ENCODE peak calls at places on chromosomes 3 and 15, in five cellular contexts. K, V, H, I and J are unnamed samples. For H3K4me1, the result is how much of the 10 kb centered on the place peaks cover.

GRCh38 chr3:197256836-197257444 is 41.5 kb downstream of the DLG1 start:
- DNase-seq in K (no peak), V (peak), H (peak), I (no peak), J (peak)

GRCh38 chr3:38493019-38493418 is 3.1 kb upstream of the EXOG start:
- DNase-seq in K (no peak), V (no peak), H (no peak), I (no peak), J (no peak)

GRCh38 chr3:102169915-102170479 is 264.8 kb upstream of the ZPLD1 start:
- DNase-seq in K (no peak), I (no peak), H (no peak), V (no peak), J (no peak)

GRCh38 chr3:15647629-15648167 is 46.2 kb downstream of the BTD start:
- DNase-seq in K (no peak), I (no peak), V (peak), H (peak), J (no peak)

GRCh38 chr3:172751188-172751571 is 654 bp downstream of the ECT2 start:
- DNase-seq in H (no peak), K (peak), I (no peak), V (peak), J (no peak)

GRCh38 chr3:180700941-180701340 is 21.7 kb upstream of the CCDC39 start:
- DNase-seq in H (no peak), I (no peak), K (no peak), V (peak), J (no peak)

GRCh38 chr3:12182687-12183441 is 24.2 kb upstream of the TIMP4 start:
- DNase-seq in I (no peak), V (no peak), H (no peak), K (no peak), J (no peak)

GRCh38 chr3:46447535-46447934 is 17.2 kb downstream of the LTF start:
- DNase-seq in I (no peak), K (no peak), H (no peak), V (no peak), J (no peak)

GRCh38 chr3:23075478-23075877 is 127.6 kb upstream of the UBE2E2 start:
- DNase-seq in V (no peak), H (no peak), K (no peak), I (no peak), J (no peak)

GRCh38 chr3:130950641-130951040 is 56.8 kb downstream of the ATP2C1 start:
- DNase-seq in K (no peak), V (no peak), H (no peak), I (no peak), J (no peak)

GRCh38 chr3:176479291-176479690 is 718.0 kb downstream of the TBL1XR1 start:
- DNase-seq in H (no peak), I (no peak), K (no peak), V (peak), J (no peak)

GRCh38 chr3:44522494-44522933 is 32.5 kb upstream of the ZKSCAN7 start:
- DNase-seq in K (no peak), H (no peak), I (no peak), V (no peak), J (no peak)

GRCh38 chr15:63811942-63812341 is 21.8 kb downstream of the HERC1 start:
- DNase-seq in K (no peak), H (no peak), I (no peak), V (no peak), J (no peak)

GRCh38 chr3:44355634-44356033 is 17.1 kb downstream of the TCAIM start:
- DNase-seq in K (no peak), I (no peak), H (no peak), V (peak), J (no peak)

GRCh38 chr3:166362698-166363097 is 525.5 kb upstream of the BCHE start:
- DNase-seq in V (peak), H (no peak), K (no peak), I (no peak), J (no peak)

GRCh38 chr15:90064931-90065681 is 37.2 kb downstream of the IDH2 start:
- DNase-seq in I (peak), V (no peak), K (peak), H (no peak), J (no peak)

GRCh38 chr15:90062023-90062728 is 40.1 kb downstream of the IDH2 start:
- DNase-seq in K (peak), V (peak), I (peak), H (peak), J (no peak)

GRCh38 chr15:90065682-90066049 is 36.6 kb downstream of the IDH2 start:
- DNase-seq in I (no peak), H (no peak), K (no peak), V (no peak), J (no peak)

GRCh38 chr15:90062729-90063684 is 39.3 kb downstream of the IDH2 start:
- DNase-seq in I (peak), K (no peak), V (no peak), H (no peak), J (no peak)

DNA sequence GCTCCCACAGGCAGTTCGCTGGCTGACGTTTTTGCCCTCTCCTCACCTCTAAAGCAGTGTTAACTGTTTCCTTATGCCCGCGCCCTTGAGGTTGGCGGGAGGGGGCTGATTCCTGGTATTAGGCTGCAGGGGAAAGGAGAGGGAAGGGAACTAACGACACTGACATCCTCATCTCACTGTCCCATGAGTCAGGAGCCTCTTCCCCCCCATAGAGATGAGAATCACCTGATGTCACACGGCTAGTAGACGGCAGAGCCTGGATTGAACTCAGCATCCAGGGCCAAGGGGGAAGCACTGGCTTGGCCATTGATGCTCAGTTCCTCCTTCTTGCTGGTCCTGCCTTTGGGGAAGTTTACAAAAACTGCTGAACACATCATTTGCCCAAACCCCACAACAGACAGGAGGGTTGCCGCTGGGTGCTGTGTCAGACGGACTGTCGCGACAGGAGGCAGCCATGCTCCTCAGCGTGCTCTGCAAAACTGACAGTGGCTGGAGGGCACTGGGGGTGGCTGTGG is 38.5 kb downstream of the IDH2 start:
- DNase-seq in H (peak), V (no peak), I (peak), K (no peak), J (peak)
- H3K4me1 ChIP-seq in H (half or more), V (under half), I (under half), K (half or more), J (half or more)

GRCh38 chr3:171428892-171429291 is 31.3 kb downstream of the TNIK start:
- DNase-seq in V (no peak), K (no peak), H (no peak), I (no peak), J (no peak)
- H3K4me1 ChIP-seq in V (under half), K (under half), H (under half), I (under half), J (under half)

GRCh38 chr3:55620361-55621025 is 133.4 kb upstream of the WNT5A start:
- DNase-seq in V (peak), I (no peak), K (no peak), H (no peak), J (no peak)
- H3K4me1 ChIP-seq in V (under half), I (under half), K (under half), H (under half), J (under half)

GRCh38 chr3:56780935-56781334 is 20.8 kb downstream of the ARHGEF3 start:
- DNase-seq in V (no peak), H (no peak), K (no peak), I (no peak), J (no peak)

GRCh38 chr3:56782900-56783299 is 18.8 kb downstream of the ARHGEF3 start:
- DNase-seq in K (no peak), I (no peak), V (no peak), H (no peak), J (no peak)

GRCh38 chr3:56783644-56784451 is 17.9 kb downstream of the ARHGEF3 start:
- DNase-seq in I (peak), K (no peak), H (peak), V (peak), J (no peak)

GRCh38 chr3:56782215-56782614 is 19.5 kb downstream of the ARHGEF3 start:
- DNase-seq in K (no peak), V (no peak), I (no peak), H (no peak), J (no peak)

GRCh38 chr3:56781762-56782161 is 20.0 kb downstream of the ARHGEF3 start:
- DNase-seq in I (no peak), K (no peak), H (no peak), V (no peak), J (no peak)
- H3K4me1 ChIP-seq in I (under half), K (half or more), H (under half), V (under half), J (under half)

DNA sequence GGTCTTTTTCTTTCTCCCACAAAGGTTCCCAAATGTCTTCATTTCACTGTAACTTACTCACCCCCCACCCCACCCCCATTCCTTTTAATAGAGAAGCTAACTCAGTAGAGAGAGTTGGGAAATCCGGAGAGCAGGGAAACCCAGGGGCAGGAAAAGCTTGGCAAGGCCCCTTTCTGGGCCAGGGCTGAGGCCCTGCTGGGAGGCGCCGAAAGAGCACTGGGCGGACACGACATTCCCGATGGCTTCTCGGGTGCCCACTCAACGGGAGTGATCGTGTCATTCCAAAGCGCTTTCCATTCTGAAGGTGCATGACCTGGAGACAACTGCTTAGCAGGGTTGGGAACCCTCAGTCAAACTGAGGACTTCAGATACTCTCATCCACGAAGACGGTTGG is 1.6 kb upstream of the DALRD3 start:
- DNase-seq in I (no peak), H (peak), V (peak), K (no peak), J (no peak)
- H3K4me1 ChIP-seq in I (under half), H (under half), V (under half), K (half or more), J (under half)

GRCh38 chr3:31244929-31245817 is 287.6 kb upstream of the STT3B start:
- DNase-seq in I (no peak), H (no peak), K (no peak), V (no peak), J (no peak)
- H3K4me1 ChIP-seq in I (under half), H (under half), K (under half), V (under half), J (under half)

GRCh38 chr3:66493464-66494099 is 7.2 kb downstream of the LRIG1 start:
- DNase-seq in V (no peak), K (no peak), I (no peak), H (peak), J (no peak)
- H3K4me1 ChIP-seq in V (under half), K (half or more), I (under half), H (half or more), J (under half)

GRCh38 chr3:113243846-113244245 is 32.5 kb downstream of the BOC start:
- DNase-seq in I (no peak), K (no peak), V (no peak), H (no peak), J (no peak)
- H3K4me1 ChIP-seq in I (under half), K (half or more), V (under half), H (under half), J (under half)